ENCODE peak calls at places on chromosomes 2 and 18, in four cellular contexts. G is A549, Z is IMR-90, H is H54. A is an unnamed sample.

GRCh38 chr2:142825861-142826260 is 51.6 kb upstream of the KYNU start:
- DNase-seq in G (no peak), Z (no peak), H (no peak), A (no peak)

GRCh38 chr18:79555885-79556284 is 123.7 kb upstream of the CTDP1 start:
- DNase-seq in G (no peak), Z (no peak), H (no peak), A (no peak)

GRCh38 chr18:30081122-30081521 is 961.4 kb downstream of the DSC3 start:
- DNase-seq in G (no peak), Z (no peak), H (no peak), A (no peak)

GRCh38 chr2:36697424-36698066 is 1.0 kb downstream of the VIT start:
- DNase-seq in G (no peak), Z (peak), H (no peak), A (no peak)

GRCh38 chr2:217356795-217357194 is 496.9 kb upstream of the TNP1 start:
- DNase-seq in G (no peak), Z (no peak), H (no peak), A (no peak)

GRCh38 chr2:197300139-197300538 is 10.4 kb downstream of the ANKRD44 start:
- DNase-seq in G (no peak), Z (no peak), H (no peak), A (no peak)

GRCh38 chr2:86446060-86446459 is 4.9 kb downstream of the KDM3A start:
- DNase-seq in G (no peak), Z (no peak), H (no peak), A (no peak)

GRCh38 chr18:526681-527080 is 26.2 kb upstream of the COLEC12 start:
- DNase-seq in G (no peak), Z (no peak), H (no peak), A (no peak)

GRCh38 chr2:109054865-109055264 is 65.8 kb upstream of the EDAR start:
- DNase-seq in G (no peak), Z (no peak), H (no peak), A (no peak)

GRCh38 chr2:202194418-202194817 is 44.0 kb downstream of the SUMO1 start:
- DNase-seq in G (no peak), Z (no peak), H (no peak), A (no peak)

GRCh38 chr18:34773378-34773777 is 63.3 kb downstream of the DTNA start:
- DNase-seq in G (no peak), Z (peak), H (no peak), A (no peak)

GRCh38 chr18:52163478-52163877 is 176.5 kb upstream of the DCC start:
- DNase-seq in G (no peak), Z (no peak), H (no peak), A (no peak)

DNA sequence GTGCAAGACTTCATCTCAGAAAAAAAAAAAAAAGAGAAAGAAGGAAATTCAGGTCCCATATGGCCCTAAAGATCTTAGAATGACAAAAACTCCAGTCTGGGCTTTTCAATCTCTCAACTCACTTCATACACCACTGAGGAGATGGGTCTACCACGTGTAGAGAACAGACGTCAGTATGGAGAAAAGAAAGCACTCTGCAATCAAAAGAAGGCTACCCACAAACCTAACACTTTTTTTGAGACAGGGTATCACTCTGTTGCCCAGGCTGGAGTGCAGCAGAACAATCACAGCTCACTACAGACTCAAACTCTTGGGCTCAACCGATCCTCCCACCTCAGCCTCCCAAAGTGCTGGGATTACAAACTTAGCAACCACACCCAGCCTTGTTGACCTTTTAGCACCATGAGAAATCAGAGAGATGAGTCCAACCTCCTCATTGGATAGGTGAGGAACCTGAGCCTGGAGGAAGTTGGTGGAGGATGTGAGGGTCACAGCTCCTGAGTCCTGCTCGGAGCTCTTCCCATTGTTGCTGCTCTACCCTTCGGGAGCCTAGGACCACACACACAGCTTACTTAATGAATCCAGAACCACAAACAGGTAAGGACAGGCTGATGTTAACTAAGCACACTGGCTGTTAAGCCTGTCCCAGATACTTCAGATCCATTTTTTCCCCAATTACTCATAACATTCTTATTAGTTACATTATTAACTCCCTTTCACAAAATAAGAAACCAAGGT is 23.7 kb downstream of the TBC1D8 start:
- DNase-seq in G (peak), Z (no peak), H (no peak), A (no peak)
- TF ChIP-seq POLR2A in G (no peak), Z (no peak), H (no peak), A (no peak)

GRCh38 chr18:63309422-63309821 is 10.1 kb downstream of the BCL2 start:
- DNase-seq in G (no peak), Z (no peak), H (no peak), A (no peak)
- TF ChIP-seq POLR2A in G (no peak), Z (no peak), H (no peak), A (no peak)

GRCh38 chr2:237472909-237473308 is 14.1 kb upstream of the MLPH start:
- DNase-seq in G (no peak), Z (no peak), H (no peak), A (no peak)

GRCh38 chr2:237473474-237474453 is 13.3 kb upstream of the MLPH start:
- DNase-seq in G (no peak), Z (peak), H (peak), A (no peak)

GRCh38 chr2:237471457-237472186 is 15.4 kb upstream of the MLPH start:
- DNase-seq in G (peak), Z (peak), H (peak), A (peak)

GRCh38 chr2:237474511-237474911 is 12.5 kb upstream of the MLPH start:
- DNase-seq in G (no peak), Z (no peak), H (no peak), A (peak)

GRCh38 chr2:237472187-237472712 is 14.8 kb upstream of the MLPH start:
- DNase-seq in G (no peak), Z (no peak), H (no peak), A (no peak)
- TF ChIP-seq POLR2A in G (no peak), Z (no peak), H (no peak), A (no peak)

DNA sequence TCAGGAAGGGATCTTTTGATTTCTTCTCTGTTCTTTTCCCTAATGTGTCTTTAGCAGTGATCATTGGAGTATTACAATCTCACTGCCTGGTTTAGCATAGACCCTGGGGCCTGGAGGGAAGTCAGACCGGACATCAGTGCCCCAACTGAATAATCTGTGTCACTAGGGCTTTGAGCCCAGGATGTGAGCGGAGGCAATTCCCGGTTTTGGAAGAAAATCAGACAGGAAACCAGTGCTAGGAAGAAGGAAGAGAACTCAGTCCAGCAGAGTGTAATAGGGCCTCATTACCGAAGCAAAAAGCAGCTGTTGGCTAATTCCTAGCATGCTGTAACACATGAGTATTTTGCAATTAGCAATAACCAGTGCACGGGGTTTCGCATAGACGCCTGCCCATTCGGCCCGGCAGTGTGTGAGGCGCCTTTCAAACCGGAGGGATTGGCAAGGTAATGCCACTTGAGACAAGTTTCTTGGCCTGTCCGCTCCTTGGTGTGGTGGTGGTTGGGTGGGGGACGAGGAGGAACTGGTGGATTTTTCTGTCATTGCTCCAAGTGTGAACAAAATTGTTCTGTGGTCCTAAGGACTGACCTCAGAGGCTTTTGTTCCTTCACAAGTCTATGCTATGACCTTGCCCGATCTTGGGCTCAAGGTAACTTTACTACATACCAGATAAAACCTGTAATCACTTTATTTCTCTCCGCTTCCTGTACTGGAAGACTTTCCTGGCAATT is 2.8 kb downstream of the FOSL2 start:
- DNase-seq in G (peak), Z (peak), H (no peak), A (no peak)
- TF ChIP-seq POLR2A in G (no peak), Z (no peak), H (no peak), A (no peak)

DNA sequence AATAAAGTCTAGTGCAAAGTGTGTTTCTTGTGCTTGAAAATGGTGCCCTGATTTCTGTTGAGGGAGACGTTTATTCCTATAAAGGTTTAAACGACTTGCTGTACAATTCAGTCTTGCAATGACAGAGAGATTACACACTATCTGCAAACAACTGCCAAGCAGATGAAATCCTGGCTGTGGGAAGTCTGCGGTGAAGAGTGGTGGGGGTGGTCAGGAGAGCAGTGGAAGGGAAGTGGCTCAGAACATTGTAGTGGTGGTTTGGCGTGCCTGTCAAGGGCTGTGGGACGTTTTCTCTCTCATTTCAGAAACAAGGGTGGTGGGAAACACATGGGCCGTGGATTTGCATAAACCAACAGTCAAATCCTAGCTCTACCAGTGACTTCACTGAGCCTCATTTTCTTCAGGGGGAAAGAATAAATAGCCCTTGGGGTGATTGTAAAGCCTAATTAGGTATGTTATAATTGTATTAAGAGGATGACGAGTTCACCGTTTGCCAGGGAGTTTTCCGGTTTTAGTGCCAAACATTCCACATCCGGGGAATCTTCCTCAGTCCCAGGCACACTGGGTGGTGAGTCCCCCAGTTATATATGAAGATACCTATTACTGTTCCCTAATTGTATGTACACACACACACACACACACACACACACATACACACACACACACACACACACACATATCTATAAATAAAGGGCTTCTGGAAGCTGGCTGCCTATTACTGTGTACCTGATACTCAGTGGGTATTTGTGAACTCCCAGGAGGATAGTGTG is 115.0 kb downstream of the SPTBN1 start:
- DNase-seq in G (peak), Z (peak), H (peak), A (no peak)
- TF ChIP-seq POLR2A in G (no peak), Z (no peak), H (no peak), A (no peak)

GRCh38 chr2:10302479-10303173 is at the start of gene HPCAL1:
- DNase-seq in G (peak), Z (peak), H (peak), A (peak)
- TF ChIP-seq POLR2A in G (peak), Z (peak), H (peak), A (peak)

GRCh38 chr2:9471212-9471611 is 3.1 kb upstream of the IAH1 start:
- DNase-seq in G (no peak), Z (no peak), H (no peak), A (no peak)

GRCh38 chr2:9473308-9473984 is 905 bp upstream of the IAH1 start:
- DNase-seq in G (peak), Z (no peak), H (no peak), A (no peak)

GRCh38 chr2:9473985-9474360 is 378 bp upstream of the IAH1 start:
- DNase-seq in G (no peak), Z (no peak), H (no peak), A (no peak)

GRCh38 chr2:9477914-9478313 is 3.6 kb downstream of the IAH1 start:
- DNase-seq in G (no peak), Z (no peak), H (no peak), A (no peak)

GRCh38 chr2:9474361-9475117 is at the start of gene IAH1:
- DNase-seq in G (peak), Z (no peak), H (peak), A (peak)
- TF ChIP-seq POLR2A in G (peak), Z (peak), H (peak), A (peak)

GRCh38 chr18:13726228-13726971 is at the start of the genes FAM210A and RNMT:
- DNase-seq in G (peak), Z (peak), H (peak), A (peak)
- TF ChIP-seq POLR2A in G (peak), Z (peak), H (peak), A (peak)

DNA sequence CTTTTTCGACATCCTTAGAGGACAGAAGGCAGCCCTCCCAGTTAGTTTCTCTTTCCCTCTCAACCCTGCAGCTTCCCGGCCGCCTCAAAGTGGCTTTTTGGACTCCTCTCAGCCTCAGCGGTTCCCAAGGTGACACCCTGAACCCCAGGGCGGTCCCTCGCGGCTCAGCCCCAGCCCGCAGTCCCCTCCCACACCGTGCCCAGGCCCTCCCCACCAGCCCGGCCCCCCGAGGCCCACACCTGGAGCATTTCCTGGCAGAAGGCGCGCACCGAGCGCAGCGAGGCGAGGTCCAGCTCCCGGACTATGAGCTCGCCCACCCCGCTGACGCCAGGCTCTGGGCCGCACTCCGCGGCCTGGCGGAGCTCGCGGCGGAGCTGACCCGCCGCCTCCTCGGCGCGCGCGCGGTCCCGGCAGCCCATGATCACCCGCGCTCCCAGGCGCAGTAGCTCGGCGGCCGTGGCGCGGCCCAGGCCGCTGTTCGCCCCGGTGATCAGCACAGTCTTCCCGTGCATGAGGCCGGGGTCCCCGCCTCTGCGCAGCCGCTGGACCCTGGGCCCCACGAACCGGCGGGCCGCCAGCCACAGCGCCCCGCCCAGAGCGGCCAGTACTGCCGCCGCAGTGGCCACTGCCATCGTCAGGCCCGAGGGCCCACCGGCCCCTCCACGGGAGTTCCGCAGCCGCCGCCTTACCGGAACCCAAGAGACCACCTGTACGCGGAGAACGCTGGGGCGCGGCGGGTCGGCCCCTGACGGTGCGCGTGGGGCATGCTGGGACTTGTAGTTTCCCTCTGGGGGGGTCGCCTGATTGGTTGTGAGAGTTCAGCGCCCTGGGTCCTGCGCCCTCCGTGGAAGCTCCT is at the start of gene RDH14:
- DNase-seq in G (peak), Z (peak), H (peak), A (peak)
- TF ChIP-seq POLR2A in G (no peak), Z (peak), H (peak), A (peak)